ENCODE peak calls at places on chromosomes 2 and 18, in nine cellular contexts. B is GM12878, O is H9, A is IMR-90, P is A549, D is HCT116, X is heart left ventricle, K is brain microvascular endothelial cell, L is cardiac muscle cell. Z is an unnamed sample.

GRCh38 chr2:217948897-217949296 is 53.9 kb downstream of the TNS1 start:
- DNase-seq in B (no peak), O (no peak), A (no peak), P (no peak), D (no peak), X (peak; percentile 17), K (no peak), L (no peak), Z (no peak)

GRCh38 chr2:168244318-168244717 is 3.1 kb downstream of the STK39 start:
- DNase-seq in B (no peak), O (no peak), A (no peak), P (no peak), D (no peak), X (no peak), K (no peak), L (no peak), Z (peak; percentile 54)

GRCh38 chr2:226220511-226220910 is 579.1 kb downstream of the IRS1 start:
- DNase-seq in B (no peak), O (no peak), A (peak; percentile 9), P (no peak), D (no peak), X (no peak), K (no peak), L (no peak), Z (no peak)

GRCh38 chr2:96156011-96156820 is 11.0 kb upstream of the DUSP2 start:
- DNase-seq in B (no peak), O (no peak), A (no peak), P (no peak), D (no peak), X (peak; percentile 30), K (no peak), L (no peak), Z (peak; percentile 77)

GRCh38 chr2:88187038-88187676 is 17.0 kb downstream of the THNSL2 start:
- DNase-seq in B (no peak), O (peak; percentile 91), A (peak; percentile 21), P (peak; percentile 63), D (peak; percentile 61), X (no peak), K (peak; percentile 37), L (peak; percentile 57), Z (no peak)

GRCh38 chr2:238136820-238137537 is 1.5 kb upstream of the KLHL30 start:
- DNase-seq in B (no peak), O (no peak), A (peak; percentile 77), P (peak; percentile 56), D (no peak), X (peak; percentile 67), K (peak; percentile 59), L (peak; percentile 92), Z (no peak)

GRCh38 chr2:47016172-47016913 is 100.7 kb upstream of the MCFD2 start:
- DNase-seq in B (no peak), O (peak; percentile 77), A (peak; percentile 98), P (peak; percentile 82), D (peak; percentile 60), X (peak; percentile 41), K (peak; percentile 84), L (peak; percentile 30), Z (no peak)

GRCh38 chr2:122078451-122078850 is 323.0 kb downstream of the TSN start:
- DNase-seq in B (no peak), O (no peak), A (peak; percentile 19), P (no peak), D (no peak), X (no peak), K (no peak), L (peak; percentile 67), Z (no peak)

GRCh38 chr2:237723613-237724012 is 75.0 kb upstream of the RBM44 start:
- DNase-seq in B (no peak), O (peak; percentile 70), A (peak; percentile 57), P (peak; percentile 72), D (no peak), X (no peak), K (no peak), L (no peak), Z (no peak)

GRCh38 chr18:36331541-36331971 is 34.0 kb downstream of the FHOD3 start:
- DNase-seq in B (no peak), O (no peak), A (no peak), P (no peak), D (no peak), X (no peak), K (no peak), L (no peak), Z (no peak)

GRCh38 chr2:172408143-172408766 is 19.1 kb upstream of the ITGA6 start:
- DNase-seq in B (no peak), O (no peak), A (no peak), P (no peak), D (no peak), X (no peak), K (no peak), L (no peak), Z (no peak)

GRCh38 chr2:5766051-5766450 is 73.9 kb downstream of the SOX11 start:
- DNase-seq in B (no peak), O (no peak), A (peak; percentile 84), P (no peak), D (no peak), X (no peak), K (peak; percentile 53), L (no peak), Z (no peak)

GRCh38 chr2:30232027-30232800 is 880 bp downstream of the LBH start:
- DNase-seq in B (no peak), O (peak; percentile 85), A (peak; percentile 47), P (peak; percentile 75), D (no peak), X (peak; percentile 83), K (no peak), L (peak; percentile 62), Z (peak; percentile 90)

GRCh38 chr2:119544075-119545031 is at the start of gene CFAP221:
- DNase-seq in B (no peak), O (peak; percentile 81), A (peak; percentile 28), P (peak; percentile 79), D (peak; percentile 71), X (peak; percentile 77), K (peak; percentile 64), L (peak; percentile 79), Z (no peak)

GRCh38 chr2:177400337-177400923 is 7.9 kb downstream of the AGPS start:
- DNase-seq in B (no peak), O (no peak), A (peak; percentile 5), P (no peak), D (no peak), X (no peak), K (no peak), L (no peak), Z (no peak)

GRCh38 chr2:180012523-180012922 is 5.4 kb upstream of the CWC22 start:
- DNase-seq in B (no peak), O (no peak), A (peak; percentile 85), P (peak; percentile 16), D (no peak), X (no peak), K (peak; percentile 86), L (peak; percentile 71), Z (no peak)

GRCh38 chr18:2854871-2855270 is 8.1 kb downstream of the EMILIN2 start:
- DNase-seq in B (no peak), O (no peak), A (no peak), P (no peak), D (no peak), X (no peak), K (no peak), L (peak; percentile 30), Z (no peak)
- TF ChIP-seq CTCF in B (no peak), O (no peak), A (no peak), P (no peak), D (no peak), X (no peak), K (no peak), L (no peak), Z (no peak)

DNA sequence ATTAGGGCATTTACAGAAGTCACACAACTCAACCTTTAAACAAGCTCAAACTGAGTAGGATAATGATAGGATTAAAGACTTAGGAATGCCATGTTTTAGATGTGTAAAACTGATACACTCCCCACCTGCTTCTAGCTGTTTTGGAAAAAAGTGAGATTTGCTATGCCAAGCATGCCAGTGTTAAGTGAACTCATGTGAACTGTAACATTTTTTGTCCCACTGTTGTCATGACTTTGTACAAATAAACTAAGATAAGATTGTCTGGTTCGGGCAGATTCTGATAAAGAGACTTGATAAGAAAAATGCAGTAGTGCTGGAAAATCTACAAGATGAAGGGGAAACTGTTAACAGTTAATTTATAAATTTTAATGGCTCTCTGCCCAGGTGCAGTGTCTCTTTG is 66.5 kb downstream of the GLS start:
- DNase-seq in B (no peak), O (no peak), A (peak; percentile 40), P (peak; percentile 59), D (no peak), X (no peak), K (peak; percentile 38), L (peak; percentile 37), Z (no peak)
- H3K27ac ChIP-seq in B (no peak overlapping the region), O (no peak overlapping the region), A (no peak overlapping the region), P (peak overlapping the region; percentile 50), D (peak overlapping the region; percentile 59), X (peak overlapping the region; percentile 42), K (peak overlapping the region; percentile 81), L (peak overlapping the region; percentile 38), Z (peak overlapping the region; percentile 34)

GRCh38 chr2:60554649-60555065 is 1.2 kb upstream of the BCL11A start:
- DNase-seq in B (no peak), O (no peak), A (no peak), P (no peak), D (no peak), X (no peak), K (no peak), L (no peak), Z (no peak)

GRCh38 chr2:60555066-60555793 is 1.8 kb upstream of the BCL11A start:
- DNase-seq in B (no peak), O (peak; percentile 66), A (peak; percentile 70), P (peak; percentile 64), D (peak; percentile 36), X (peak; percentile 73), K (no peak), L (peak; percentile 79), Z (peak; percentile 67)

GRCh38 chr2:60553496-60553991 is at the start of gene BCL11A:
- DNase-seq in B (no peak), O (peak; percentile 93), A (peak; percentile 78), P (peak; percentile 82), D (peak; percentile 57), X (peak; percentile 67), K (peak; percentile 91), L (peak; percentile 89), Z (no peak)

GRCh38 chr2:60552851-60553495 is 481 bp downstream of the BCL11A start:
- DNase-seq in B (no peak), O (no peak), A (no peak), P (no peak), D (no peak), X (no peak), K (no peak), L (no peak), Z (no peak)

GRCh38 chr2:60553992-60554648 is 666 bp upstream of the BCL11A start:
- DNase-seq in B (no peak), O (peak; percentile 61), A (no peak), P (peak; percentile 17), D (no peak), X (peak; percentile 79), K (no peak), L (peak; percentile 28), Z (no peak)
- TF ChIP-seq CTCF in B (peak; percentile 10), O (no peak), A (no peak), P (peak; percentile 16), D (no peak), X (peak; percentile 10), K (no peak), L (no peak), Z (no peak)

DNA sequence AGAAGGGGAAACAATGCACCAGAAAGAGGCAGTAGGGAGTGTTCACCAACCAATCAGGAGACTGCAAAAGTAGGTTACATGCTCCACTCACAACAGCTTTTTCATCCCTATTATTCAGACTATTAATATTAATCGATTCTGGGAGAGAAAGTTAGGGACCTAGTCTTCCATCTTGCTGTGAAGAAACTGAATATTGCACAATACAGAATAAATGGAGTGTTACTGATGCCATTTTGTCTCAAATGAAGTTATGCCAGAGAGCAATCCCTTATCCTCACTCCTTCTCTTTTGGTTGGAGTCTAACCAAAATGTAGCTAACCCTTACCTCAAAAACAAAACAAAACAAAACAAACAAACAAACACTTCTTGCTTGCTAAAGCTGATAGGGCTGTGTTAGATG is 1120.9 kb upstream of the GYPC start:
- DNase-seq in B (no peak), O (no peak), A (no peak), P (no peak), D (no peak), X (no peak), K (no peak), L (no peak), Z (no peak)
- H3K27ac ChIP-seq in B (no peak overlapping the region), O (no peak overlapping the region), A (no peak overlapping the region), P (no peak overlapping the region), D (no peak overlapping the region), X (no peak overlapping the region), K (no peak overlapping the region), L (no peak overlapping the region), Z (no peak overlapping the region)